ENCODE peak calls at places on chromosomes 12 and 14, in seven cellular contexts. U is H9, N is trophoblast cell, I is neuronal stem cell, Z is IMR-90, D is mesenchymal stem cell, M is H1. W is an unnamed sample.

GRCh38 chr14:72904840-72905561 is 11.1 kb upstream of the DPF3 start:
- DNase-seq in U (peak), N (peak), I (peak), Z (peak), D (peak), M (peak), W (peak)

GRCh38 chr12:57765003-57765697 is 1.7 kb downstream of the CYP27B1 start:
- DNase-seq in U (peak), N (no peak), I (no peak), Z (peak), D (peak), M (peak), W (peak)

GRCh38 chr12:7395950-7396349 is 48.0 kb downstream of the CD163L1 start:
- DNase-seq in U (no peak), N (no peak), I (no peak), Z (peak), D (peak), M (no peak), W (no peak)

GRCh38 chr12:109758406-109759075 is 44.9 kb downstream of the FAM222A start:
- DNase-seq in U (peak), N (no peak), I (no peak), Z (no peak), D (no peak), M (peak), W (peak)

GRCh38 chr12:75823475-75823874 is 208.1 kb downstream of the PHLDA1 start:
- DNase-seq in U (no peak), N (no peak), I (no peak), Z (no peak), D (no peak), M (no peak), W (no peak)

GRCh38 chr12:124829008-124829707 is 34.5 kb downstream of the SCARB1 start:
- DNase-seq in U (no peak), N (peak), I (no peak), Z (peak), D (peak), M (no peak), W (peak)

GRCh38 chr12:113108308-113108707 is 27.3 kb downstream of the RASAL1 start:
- DNase-seq in U (no peak), N (no peak), I (no peak), Z (no peak), D (no peak), M (no peak), W (no peak)

GRCh38 chr12:123867141-123867540 is 105.0 kb downstream of the DNAH10 start:
- DNase-seq in U (no peak), N (no peak), I (no peak), Z (no peak), D (no peak), M (no peak), W (no peak)

GRCh38 chr12:117159674-117160073 is 30.6 kb downstream of the FBXO21 start:
- DNase-seq in U (no peak), N (no peak), I (no peak), Z (no peak), D (no peak), M (no peak), W (no peak)

GRCh38 chr14:71451501-71451900 is 480.7 kb upstream of the RGS6 start:
- DNase-seq in U (no peak), N (peak), I (no peak), Z (no peak), D (no peak), M (no peak), W (no peak)

GRCh38 chr12:121060149-121061001 is 21.3 kb upstream of the OASL start:
- DNase-seq in U (peak), N (peak), I (peak), Z (peak), D (peak), M (peak), W (peak)

GRCh38 chr12:127726928-127727327 is 540.0 kb upstream of the TMEM132C start:
- DNase-seq in U (no peak), N (no peak), I (no peak), Z (no peak), D (no peak), M (no peak), W (no peak)

GRCh38 chr12:33529810-33530209 is 90.2 kb upstream of the SYT10 start:
- DNase-seq in U (no peak), N (no peak), I (no peak), Z (no peak), D (no peak), M (no peak), W (no peak)

GRCh38 chr14:57889245-57889644 is 23.4 kb upstream of the SLC35F4 start:
- DNase-seq in U (no peak), N (no peak), I (no peak), Z (no peak), D (no peak), M (no peak), W (no peak)

GRCh38 chr12:54840293-54840692 is 14.0 kb upstream of the MUCL1 start:
- DNase-seq in U (no peak), N (no peak), I (no peak), Z (no peak), D (no peak), M (no peak), W (no peak)

GRCh38 chr14:104387385-104388010 is 192.1 kb upstream of the C14orf180 start:
- DNase-seq in U (peak), N (no peak), I (no peak), Z (no peak), D (no peak), M (no peak), W (no peak)

GRCh38 chr12:58095002-58095401 is 153.6 kb downstream of the ATP23 start:
- DNase-seq in U (no peak), N (no peak), I (no peak), Z (no peak), D (no peak), M (no peak), W (no peak)

GRCh38 chr12:68746572-68747180 is 700 bp downstream of the SLC35E3 start:
- DNase-seq in U (peak), N (peak), I (peak), Z (peak), D (peak), M (no peak), W (peak)

GRCh38 chr12:116508145-116509121 is 50.7 kb upstream of the MAP1LC3B2 start:
- DNase-seq in U (peak), N (no peak), I (peak), Z (no peak), D (peak), M (peak), W (peak)

GRCh38 chr12:31759621-31760459 is 31.0 kb upstream of the AMN1 start:
- DNase-seq in U (no peak), N (no peak), I (no peak), Z (no peak), D (no peak), M (no peak), W (no peak)

GRCh38 chr14:66974397-66975025 is 214.7 kb upstream of the GARIN2 start:
- DNase-seq in U (no peak), N (no peak), I (no peak), Z (peak), D (no peak), M (no peak), W (no peak)

GRCh38 chr14:55075628-55076027 is 24.2 kb downstream of the MAPK1IP1L start:
- DNase-seq in U (no peak), N (no peak), I (no peak), Z (peak), D (peak), M (no peak), W (no peak)

GRCh38 chr12:92400006-92400405 is 254.4 kb upstream of the BTG1 start:
- DNase-seq in U (no peak), N (no peak), I (no peak), Z (no peak), D (no peak), M (no peak), W (no peak)

GRCh38 chr14:96149131-96149530 is 55.5 kb upstream of the BDKRB2 start:
- DNase-seq in U (no peak), N (no peak), I (no peak), Z (no peak), D (no peak), M (no peak), W (no peak)

GRCh38 chr12:3897400-3897910 is 24.3 kb upstream of the PARP11 start:
- DNase-seq in U (no peak), N (no peak), I (no peak), Z (no peak), D (no peak), M (no peak), W (no peak)

GRCh38 chr14:75864352-75864751 is 117.4 kb downstream of the TGFB3 start:
- DNase-seq in U (no peak), N (no peak), I (no peak), Z (peak), D (peak), M (no peak), W (no peak)

GRCh38 chr12:24561882-24562760 is 386.8 kb downstream of the BCAT1 start:
- DNase-seq in U (peak), N (no peak), I (peak), Z (peak), D (peak), M (peak), W (peak)

GRCh38 chr14:93788307-93788556 is at the start of gene PRIMA1:
- DNase-seq in U (no peak), N (no peak), I (peak), Z (no peak), D (no peak), M (no peak), W (no peak)

GRCh38 chr12:109241936-109242335 is 67.1 kb downstream of the FOXN4 start:
- DNase-seq in U (no peak), N (no peak), I (no peak), Z (no peak), D (no peak), M (no peak), W (no peak)

GRCh38 chr14:59870277-59871165 is at the start of gene RTN1:
- DNase-seq in U (peak), N (peak), I (peak), Z (peak), D (peak), M (peak), W (peak)

GRCh38 chr12:561908-562593 is 101.2 kb downstream of the NINJ2 start:
- DNase-seq in U (no peak), N (no peak), I (no peak), Z (no peak), D (no peak), M (no peak), W (no peak)

GRCh38 chr14:76904740-76905569 is 78.7 kb downstream of the LRRC74A start:
- DNase-seq in U (no peak), N (peak), I (no peak), Z (peak), D (peak), M (no peak), W (no peak)

GRCh38 chr14:105178069-105178867 is 2.8 kb downstream of the NUDT14 start:
- DNase-seq in U (no peak), N (no peak), I (no peak), Z (no peak), D (no peak), M (no peak), W (no peak)

GRCh38 chr12:39081910-39082309 is 176.5 kb upstream of the CPNE8 start:
- DNase-seq in U (no peak), N (no peak), I (no peak), Z (no peak), D (no peak), M (no peak), W (peak)
- H2BK120ac ChIP-seq in U (no peak), N (no peak), I (no peak), Z (no peak), D (no peak), M (no peak), W (no peak)

GRCh38 chr14:38496092-38496491 is 240.2 kb upstream of the CLEC14A start:
- DNase-seq in U (no peak), N (no peak), I (no peak), Z (no peak), D (no peak), M (no peak), W (no peak)

GRCh38 chr14:38504175-38504574 is 248.3 kb upstream of the CLEC14A start:
- DNase-seq in U (no peak), N (no peak), I (no peak), Z (no peak), D (no peak), M (no peak), W (no peak)

GRCh38 chr14:38505221-38506095 is 249.6 kb upstream of the CLEC14A start:
- DNase-seq in U (no peak), N (no peak), I (no peak), Z (peak), D (peak), M (no peak), W (no peak)

GRCh38 chr14:38502241-38502640 is 246.3 kb upstream of the CLEC14A start:
- DNase-seq in U (no peak), N (no peak), I (no peak), Z (peak), D (no peak), M (no peak), W (no peak)

GRCh38 chr14:38500125-38500524 is 244.2 kb upstream of the CLEC14A start:
- DNase-seq in U (no peak), N (no peak), I (no peak), Z (peak), D (no peak), M (no peak), W (no peak)
- H3K18ac ChIP-seq in U (no peak), N (no peak), I (no peak), Z (no peak), D (no peak), M (no peak), W (no peak)

DNA sequence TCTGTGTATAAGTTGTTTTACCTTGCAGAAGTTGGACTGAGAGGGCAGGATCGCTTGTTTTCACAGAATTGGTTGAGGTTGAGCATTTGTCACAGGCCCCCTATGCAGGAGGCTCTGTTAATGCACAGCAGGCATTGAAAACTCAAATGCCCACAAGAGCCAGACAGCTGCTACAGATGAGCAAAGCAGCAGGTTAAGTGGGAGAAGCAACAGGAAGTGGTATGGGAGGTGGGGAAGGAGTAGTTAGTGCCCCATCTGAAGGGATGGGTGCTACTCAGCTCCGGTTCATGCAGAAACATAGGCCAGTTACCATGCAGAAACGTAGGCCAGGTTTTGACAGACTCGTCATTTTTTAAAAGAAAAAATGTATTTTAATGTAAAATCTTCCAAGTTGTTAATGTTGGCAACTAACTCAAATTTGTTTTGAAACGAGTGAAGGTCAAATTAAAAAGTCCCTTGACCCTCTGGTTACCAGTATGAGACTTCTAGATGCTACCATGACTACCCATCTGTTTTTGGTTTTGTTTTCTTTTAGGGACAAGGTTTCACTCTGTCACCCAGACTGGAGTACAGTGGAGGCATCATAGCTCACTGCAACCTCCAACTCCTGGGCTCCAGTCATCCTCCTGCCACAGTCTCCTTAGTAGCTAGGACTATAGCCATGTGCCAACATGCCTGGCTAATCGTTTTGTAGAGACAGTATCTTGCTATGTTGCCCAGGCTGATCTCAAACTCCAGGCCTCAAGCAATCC is 84.7 kb upstream of the FRMD6 start:
- DNase-seq in U (no peak), N (no peak), I (no peak), Z (no peak), D (no peak), M (no peak), W (no peak)
- H2AK5ac ChIP-seq in U (no peak), N (peak), I (no peak), Z (peak), D (peak), M (no peak), W (no peak)

DNA sequence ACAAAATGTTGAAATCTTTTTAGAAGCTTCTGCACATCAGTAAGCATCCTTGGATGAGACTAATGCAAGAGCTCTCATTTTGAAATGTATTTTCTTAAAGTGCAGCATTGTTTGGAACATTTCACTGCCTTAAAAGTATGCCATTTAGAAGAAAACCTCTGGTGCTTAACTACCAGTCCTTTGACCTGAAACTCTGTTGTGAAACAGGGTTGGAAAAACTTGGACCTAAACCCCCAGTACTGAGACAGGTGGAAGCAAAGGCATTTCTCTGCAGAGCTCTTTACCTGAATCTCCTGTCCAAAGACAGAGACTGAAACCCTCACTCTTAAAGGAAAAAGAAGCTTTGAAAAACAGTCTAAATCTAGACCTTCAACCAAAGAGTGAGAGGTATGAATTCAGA is 207.2 kb downstream of the NUBPL start:
- DNase-seq in U (no peak), N (no peak), I (no peak), Z (no peak), D (no peak), M (no peak), W (no peak)
- H2BK120ac ChIP-seq in U (no peak), N (no peak), I (no peak), Z (no peak), D (no peak), M (no peak), W (no peak)

GRCh38 chr14:63662776-63663175 is 21.1 kb upstream of the WDR89 start:
- DNase-seq in U (no peak), N (no peak), I (no peak), Z (no peak), D (no peak), M (no peak), W (no peak)
- H3K18ac ChIP-seq in U (no peak), N (no peak), I (peak), Z (no peak), D (no peak), M (no peak), W (no peak)

DNA sequence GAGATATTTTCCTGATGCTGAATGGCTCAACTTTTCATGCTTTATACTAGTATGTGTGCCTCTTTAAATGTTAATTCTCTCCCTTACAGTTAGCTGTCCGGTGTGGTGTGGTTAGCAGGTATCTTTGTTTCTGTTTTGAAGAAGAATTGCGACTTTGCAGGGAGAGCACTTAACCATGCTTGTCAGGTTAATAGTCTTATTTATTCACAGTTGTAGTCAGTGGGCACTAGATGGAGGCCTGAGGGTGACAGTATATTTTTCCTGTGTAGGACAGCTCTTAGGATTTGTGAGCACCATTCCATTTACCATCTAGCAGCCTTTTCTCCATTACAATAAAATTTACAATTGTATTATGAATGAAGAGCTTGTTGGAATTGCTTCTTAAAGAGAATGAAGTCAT is 34.9 kb downstream of the PDE3A start:
- DNase-seq in U (no peak), N (no peak), I (no peak), Z (no peak), D (no peak), M (no peak), W (no peak)
- H2AK5ac ChIP-seq in U (no peak), N (no peak), I (no peak), Z (no peak), D (no peak), M (no peak), W (no peak)

DNA sequence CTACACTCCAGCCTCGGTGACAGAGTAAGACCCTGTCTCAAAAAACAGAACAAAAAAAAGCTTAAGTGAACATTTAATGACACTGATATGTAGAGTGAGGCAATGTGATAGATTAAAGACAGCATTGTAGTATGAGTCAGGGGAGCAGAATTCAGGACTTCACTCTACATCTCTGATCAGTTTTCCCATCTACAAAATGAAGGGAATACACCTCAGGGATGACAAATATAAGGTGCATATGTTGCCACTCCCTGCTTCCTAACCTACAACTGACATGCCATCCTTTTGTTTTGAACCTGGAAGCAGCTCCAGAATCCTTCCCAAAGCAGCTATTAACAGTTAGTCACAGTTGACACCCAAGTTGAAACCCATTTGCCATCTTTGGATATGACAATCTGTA is 30.9 kb upstream of the STRN3 start:
- DNase-seq in U (no peak), N (no peak), I (no peak), Z (no peak), D (no peak), M (no peak), W (no peak)
- H2BK120ac ChIP-seq in U (no peak), N (no peak), I (no peak), Z (no peak), D (no peak), M (no peak), W (peak)